ENCODE peak calls at places on chromosome 4, in seven cellular contexts. V is upper lobe of left lung, O is lower lobe of right lung, H is cardiac muscle cell, S is astrocyte of the spinal cord, Z is dorsolateral prefrontal cortex, B is Calu3. E is an unnamed sample.

GRCh38 chr4:168484626-168485025 is 4.3 kb upstream of the DDX60L start:
- DNase-seq in V (no peak), O (no peak), H (peak), S (peak), Z (no peak), B (no peak), E (no peak)

GRCh38 chr4:23614284-23614892 is 275.5 kb downstream of the PPARGC1A start:
- DNase-seq in V (peak), O (no peak), H (peak), S (peak), Z (no peak), B (peak), E (no peak)

GRCh38 chr4:84495448-84496221 is 3.5 kb downstream of the NKX6-1 start:
- DNase-seq in V (no peak), O (no peak), H (no peak), S (peak), Z (no peak), B (no peak), E (no peak)

GRCh38 chr4:155578726-155579385 is 87.8 kb upstream of the GUCY1A1 start:
- DNase-seq in V (no peak), O (no peak), H (peak), S (peak), Z (no peak), B (no peak), E (no peak)

GRCh38 chr4:53920883-53921282 is 143.5 kb downstream of the CHIC2 start:
- DNase-seq in V (no peak), O (no peak), H (no peak), S (no peak), Z (no peak), B (no peak), E (no peak)

GRCh38 chr4:184294734-184295133 is 77.1 kb upstream of the ENPP6 start:
- DNase-seq in V (no peak), O (no peak), H (no peak), S (no peak), Z (no peak), B (no peak), E (no peak)

GRCh38 chr4:610411-611261 is 14.7 kb upstream of the PDE6B start:
- DNase-seq in V (peak), O (no peak), H (peak), S (peak), Z (no peak), B (peak), E (no peak)

GRCh38 chr4:106583567-106583966 is 215.0 kb upstream of the GIMD1 start:
- DNase-seq in V (no peak), O (no peak), H (peak), S (peak), Z (no peak), B (no peak), E (no peak)

GRCh38 chr4:147633113-147633512 is 15.9 kb downstream of the TMEM184C start:
- DNase-seq in V (no peak), O (no peak), H (no peak), S (peak), Z (no peak), B (no peak), E (no peak)

GRCh38 chr4:150315691-150316090 is 237.4 kb downstream of the DCLK2 start:
- DNase-seq in V (no peak), O (no peak), H (no peak), S (no peak), Z (no peak), B (no peak), E (no peak)

GRCh38 chr4:81255524-81255923 is 40.5 kb upstream of the PRKG2 start:
- DNase-seq in V (no peak), O (no peak), H (peak), S (peak), Z (no peak), B (no peak), E (no peak)

GRCh38 chr4:128946929-128947328 is 137.4 kb downstream of the JADE1 start:
- DNase-seq in V (no peak), O (no peak), H (no peak), S (no peak), Z (no peak), B (no peak), E (no peak)

GRCh38 chr4:109385260-109385659 is 48.4 kb upstream of the SEC24B start:
- DNase-seq in V (no peak), O (no peak), H (no peak), S (no peak), Z (no peak), B (no peak), E (no peak)

GRCh38 chr4:5801696-5802095 is 90.7 kb downstream of the EVC start:
- DNase-seq in V (no peak), O (no peak), H (no peak), S (no peak), Z (no peak), B (no peak), E (no peak)

GRCh38 chr4:185597532-185598188 is 62.4 kb upstream of the PDLIM3 start:
- DNase-seq in V (peak), O (peak), H (peak), S (peak), Z (no peak), B (peak), E (peak)

GRCh38 chr4:7581477-7581876 is 146.7 kb upstream of the PSAPL1 start:
- DNase-seq in V (no peak), O (no peak), H (peak), S (peak), Z (no peak), B (no peak), E (no peak)

GRCh38 chr4:3389186-3389878 is 52.4 kb upstream of the HGFAC start:
- DNase-seq in V (no peak), O (peak), H (no peak), S (no peak), Z (no peak), B (no peak), E (no peak)

GRCh38 chr4:186554485-186554884 is 882 bp downstream of the MTNR1A start:
- DNase-seq in V (no peak), O (no peak), H (peak), S (no peak), Z (no peak), B (peak), E (no peak)

GRCh38 chr4:31054295-31054694 is 334.1 kb downstream of the PCDH7 start:
- DNase-seq in V (no peak), O (no peak), H (no peak), S (no peak), Z (no peak), B (no peak), E (no peak)

GRCh38 chr4:57158762-57159161 is 48.6 kb upstream of the IGFBP7 start:
- DNase-seq in V (no peak), O (no peak), H (no peak), S (peak), Z (no peak), B (no peak), E (no peak)

GRCh38 chr4:35673137-35673536 is 571.2 kb downstream of the ARAP2 start:
- DNase-seq in V (no peak), O (no peak), H (no peak), S (no peak), Z (no peak), B (no peak), E (no peak)

GRCh38 chr4:121900132-121900983 is 30.1 kb upstream of the BBS7 start:
- DNase-seq in V (peak), O (no peak), H (peak), S (peak), Z (no peak), B (peak), E (no peak)

GRCh38 chr4:79049840-79050520 is 110.7 kb upstream of the PAQR3 start:
- DNase-seq in V (no peak), O (no peak), H (no peak), S (peak), Z (no peak), B (peak), E (peak)

GRCh38 chr4:113355550-113356371 is 306.3 kb downstream of the ANK2 start:
- DNase-seq in V (peak), O (no peak), H (peak), S (peak), Z (no peak), B (peak), E (no peak)
- TF ChIP-seq CTCF in V (no peak), O (no peak), H (no peak), S (peak), Z (no peak), B (no peak), E (no peak)

GRCh38 chr4:189084671-189085070 is 856.0 kb upstream of the FRG1 start:
- DNase-seq in V (no peak), O (no peak), H (no peak), S (no peak), Z (no peak), B (no peak), E (no peak)

GRCh38 chr4:189092596-189092995 is 848.1 kb upstream of the FRG1 start:
- DNase-seq in V (no peak), O (no peak), H (no peak), S (peak), Z (no peak), B (peak), E (no peak)

GRCh38 chr4:189087981-189088380 is 852.7 kb upstream of the FRG1 start:
- DNase-seq in V (no peak), O (no peak), H (no peak), S (no peak), Z (no peak), B (no peak), E (no peak)

GRCh38 chr4:189088783-189089182 is 851.9 kb upstream of the FRG1 start:
- DNase-seq in V (no peak), O (no peak), H (no peak), S (no peak), Z (no peak), B (no peak), E (no peak)

GRCh38 chr4:189090174-189090814 is 850.4 kb upstream of the FRG1 start:
- DNase-seq in V (no peak), O (no peak), H (no peak), S (no peak), Z (no peak), B (peak), E (no peak)
- TF ChIP-seq CTCF in V (no peak), O (peak), H (no peak), S (peak), Z (peak), B (no peak), E (no peak)

GRCh38 chr4:183157215-183157614 is 58.2 kb downstream of the WWC2 start:
- DNase-seq in V (no peak), O (no peak), H (no peak), S (no peak), Z (no peak), B (no peak), E (no peak)
- TF ChIP-seq CTCF in V (no peak), O (no peak), H (no peak), S (peak), Z (no peak), B (no peak), E (no peak)

GRCh38 chr4:67084801-67085200 is 460.5 kb downstream of the CENPC start:
- DNase-seq in V (no peak), O (no peak), H (no peak), S (no peak), Z (no peak), B (no peak), E (no peak)

GRCh38 chr4:67091668-67092067 is 453.6 kb downstream of the CENPC start:
- DNase-seq in V (no peak), O (no peak), H (no peak), S (no peak), Z (no peak), B (no peak), E (no peak)

GRCh38 chr4:67082746-67083145 is 462.6 kb downstream of the CENPC start:
- DNase-seq in V (no peak), O (no peak), H (no peak), S (no peak), Z (no peak), B (no peak), E (no peak)

GRCh38 chr4:67083496-67083895 is 461.8 kb downstream of the CENPC start:
- DNase-seq in V (no peak), O (no peak), H (no peak), S (no peak), Z (no peak), B (no peak), E (no peak)

DNA sequence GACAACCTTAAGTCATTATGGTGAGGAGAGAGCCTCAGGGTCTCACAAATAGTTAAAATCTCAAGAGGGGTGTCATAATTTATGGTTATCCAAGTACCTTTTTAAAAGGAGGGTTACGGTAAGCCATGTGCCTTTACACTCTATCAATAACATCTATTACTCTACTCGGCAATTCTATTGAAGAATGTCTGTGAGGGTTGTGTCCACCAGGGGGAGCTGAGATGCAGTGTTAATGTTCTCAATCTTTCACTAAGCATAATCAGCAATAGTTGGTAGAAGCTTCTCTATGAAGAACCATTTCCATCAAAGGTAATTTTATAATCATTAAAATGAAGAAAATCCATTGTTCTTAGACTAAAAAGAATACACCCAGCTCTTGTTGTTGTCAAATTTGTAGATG is 457.4 kb downstream of the CENPC start:
- DNase-seq in V (peak), O (no peak), H (peak), S (peak), Z (no peak), B (peak), E (no peak)
- TF ChIP-seq CTCF in V (peak), O (peak), H (peak), S (peak), Z (peak), B (peak), E (peak)

GRCh38 chr4:94304365-94304971 is 38.2 kb downstream of the HPGDS start:
- DNase-seq in V (no peak), O (no peak), H (peak), S (peak), Z (no peak), B (peak), E (no peak)
- TF ChIP-seq CTCF in V (peak), O (peak), H (peak), S (peak), Z (peak), B (peak), E (peak)